ENCODE peak calls at places on chromosomes 6 and 20, in six cellular contexts. Q, Z, B, L, Y and K are unnamed samples.

GRCh38 chr6:117188627-117189201 is 76.6 kb upstream of the VGLL2 start:
- DNase-seq in Q (no peak), Z (no peak), B (no peak), L (no peak), Y (no peak), K (peak)

GRCh38 chr6:132749111-132749510 is 8.6 kb downstream of the VNN2 start:
- DNase-seq in Q (no peak), Z (no peak), B (no peak), L (no peak), Y (no peak), K (peak)

GRCh38 chr6:25697537-25698340 is 45.7 kb downstream of the SCGN start:
- DNase-seq in Q (no peak), Z (no peak), B (no peak), L (no peak), Y (no peak), K (no peak)

GRCh38 chr20:25353368-25353753 is 37.3 kb downstream of the ABHD12 start:
- DNase-seq in Q (no peak), Z (no peak), B (no peak), L (no peak), Y (no peak), K (no peak)

GRCh38 chr6:170128811-170129681 is 161.8 kb downstream of the DLL1 start:
- DNase-seq in Q (no peak), Z (no peak), B (no peak), L (no peak), Y (no peak), K (no peak)

GRCh38 chr6:139863356-139863755 is 488.9 kb upstream of the CITED2 start:
- DNase-seq in Q (no peak), Z (no peak), B (no peak), L (no peak), Y (no peak), K (no peak)

GRCh38 chr6:38989064-38989463 is 59.5 kb upstream of the GLP1R start:
- DNase-seq in Q (no peak), Z (no peak), B (no peak), L (no peak), Y (no peak), K (no peak)

GRCh38 chr6:144853603-144854002 is 568.5 kb downstream of the UTRN start:
- DNase-seq in Q (no peak), Z (no peak), B (no peak), L (no peak), Y (no peak), K (no peak)

GRCh38 chr20:38840894-38841470 is 35.5 kb downstream of the PPP1R16B start:
- DNase-seq in Q (no peak), Z (no peak), B (no peak), L (no peak), Y (no peak), K (no peak)

GRCh38 chr6:37047421-37047931 is 42.0 kb downstream of the FGD2 start:
- DNase-seq in Q (no peak), Z (no peak), B (no peak), L (no peak), Y (no peak), K (no peak)

GRCh38 chr6:106513813-106514212 is 115.5 kb downstream of the RTN4IP1 start:
- DNase-seq in Q (no peak), Z (no peak), B (no peak), L (no peak), Y (no peak), K (no peak)

GRCh38 chr6:145836767-145837166 is 22.2 kb upstream of the FBXO30 start:
- DNase-seq in Q (no peak), Z (no peak), B (no peak), L (no peak), Y (no peak), K (peak)

GRCh38 chr6:137492289-137492688 is 1.9 kb downstream of the OLIG3 start:
- DNase-seq in Q (no peak), Z (no peak), B (no peak), L (no peak), Y (no peak), K (no peak)

GRCh38 chr6:44831002-44831610 is 443.6 kb downstream of the CDC5L start:
- DNase-seq in Q (no peak), Z (peak), B (no peak), L (no peak), Y (no peak), K (peak)

GRCh38 chr6:110683236-110683635 is 132.0 kb downstream of the CDK19 start:
- DNase-seq in Q (no peak), Z (no peak), B (no peak), L (no peak), Y (no peak), K (no peak)

GRCh38 chr6:167485186-167485978 is 160.5 kb downstream of the TTLL2 start:
- DNase-seq in Q (no peak), Z (peak), B (peak), L (no peak), Y (no peak), K (peak)